ENCODE peak calls at places on chromosomes 5 and 9, in four cellular contexts. One of them, this sample, is unnamed.

GRCh38 chr9:127058645-127059021 is 63.8 kb downstream of the ANGPTL2 start:
- DNase-seq in OCI-LY7: no peak
- DNase-seq in HCT116: no peak
- DNase-seq in neural progenitor cell: no peak
- DNase-seq in this sample: peak; percentile 56

GRCh38 chr9:35652829-35653209 is 2.1 kb upstream of the SIT1 start:
- DNase-seq in OCI-LY7: no peak
- DNase-seq in HCT116: no peak
- DNase-seq in neural progenitor cell: no peak
- DNase-seq in this sample: peak; percentile 57

GRCh38 chr9:127562841-127563523 is 49.1 kb upstream of the STXBP1 start:
- DNase-seq in OCI-LY7: no peak
- DNase-seq in HCT116: no peak
- DNase-seq in neural progenitor cell: no peak
- DNase-seq in this sample: no peak

GRCh38 chr5:108251350-108251749 is 130.5 kb downstream of the FBXL17 start:
- DNase-seq in OCI-LY7: no peak
- DNase-seq in HCT116: no peak
- DNase-seq in neural progenitor cell: no peak
- DNase-seq in this sample: no peak

GRCh38 chr9:127783111-127783621 is 2.7 kb upstream of the CDK9 start:
- DNase-seq in OCI-LY7: peak; percentile 78
- DNase-seq in HCT116: no peak
- DNase-seq in neural progenitor cell: peak; percentile 40
- DNase-seq in this sample: no peak

GRCh38 chr9:14441976-14442651 is 128.2 kb upstream of the NFIB start:
- DNase-seq in OCI-LY7: peak; percentile 25
- DNase-seq in HCT116: peak; percentile 72
- DNase-seq in neural progenitor cell: peak; percentile 58
- DNase-seq in this sample: peak; percentile 30

GRCh38 chr5:12022444-12022843 is 118.2 kb upstream of the CTNND2 start:
- DNase-seq in OCI-LY7: no peak
- DNase-seq in HCT116: no peak
- DNase-seq in neural progenitor cell: no peak
- DNase-seq in this sample: no peak

GRCh38 chr5:90689064-90689463 is 130.5 kb downstream of the ADGRV1 start:
- DNase-seq in OCI-LY7: no peak
- DNase-seq in HCT116: no peak
- DNase-seq in neural progenitor cell: no peak
- DNase-seq in this sample: no peak

GRCh38 chr9:134917431-134918373 is at the start of gene FCN1:
- DNase-seq in OCI-LY7: peak; percentile 78
- DNase-seq in HCT116: no peak
- DNase-seq in neural progenitor cell: no peak
- DNase-seq in this sample: no peak

GRCh38 chr5:169695025-169695625 is 58.0 kb downstream of the DOCK2 start:
- DNase-seq in OCI-LY7: no peak
- DNase-seq in HCT116: no peak
- DNase-seq in neural progenitor cell: no peak
- DNase-seq in this sample: peak; percentile 58

GRCh38 chr5:119445544-119445943 is 6.8 kb upstream of the HSD17B4 start:
- DNase-seq in OCI-LY7: no peak
- DNase-seq in HCT116: no peak
- DNase-seq in neural progenitor cell: no peak
- DNase-seq in this sample: no peak

GRCh38 chr5:5432020-5432707 is 9.7 kb downstream of the ICE1 start:
- DNase-seq in OCI-LY7: no peak
- DNase-seq in HCT116: no peak
- DNase-seq in neural progenitor cell: no peak
- DNase-seq in this sample: peak; percentile 79

GRCh38 chr5:135800656-135801055 is 33.8 kb upstream of the SLC25A48 start:
- DNase-seq in OCI-LY7: no peak
- DNase-seq in HCT116: no peak
- DNase-seq in neural progenitor cell: no peak
- DNase-seq in this sample: no peak

GRCh38 chr5:97224112-97224750 is 41.2 kb upstream of the RIOK2 start:
- DNase-seq in OCI-LY7: no peak
- DNase-seq in HCT116: no peak
- DNase-seq in neural progenitor cell: no peak
- DNase-seq in this sample: peak; percentile 50

GRCh38 chr5:96790851-96791513 is 16.8 kb downstream of the ERAP1 start:
- DNase-seq in OCI-LY7: no peak
- DNase-seq in HCT116: no peak
- DNase-seq in neural progenitor cell: peak; percentile 53
- DNase-seq in this sample: peak; percentile 52

GRCh38 chr9:130548103-130548502 is 31.3 kb upstream of the FUBP3 start:
- DNase-seq in OCI-LY7: no peak
- DNase-seq in HCT116: no peak
- DNase-seq in neural progenitor cell: no peak
- DNase-seq in this sample: no peak
- H3K4me2 ChIP-seq in OCI-LY7: no peak overlapping the region
- H3K4me2 ChIP-seq in HCT116: peak overlapping the region; percentile 43
- H3K4me2 ChIP-seq in neural progenitor cell: no peak overlapping the region
- H3K4me2 ChIP-seq in this sample: no peak overlapping the region

GRCh38 chr5:128091579-128091978 is 8.0 kb downstream of the SLC12A2 start:
- DNase-seq in OCI-LY7: no peak
- DNase-seq in HCT116: no peak
- DNase-seq in neural progenitor cell: no peak
- DNase-seq in this sample: no peak

GRCh38 chr5:128093368-128093767 is 9.8 kb downstream of the SLC12A2 start:
- DNase-seq in OCI-LY7: no peak
- DNase-seq in HCT116: no peak
- DNase-seq in neural progenitor cell: no peak
- DNase-seq in this sample: peak; percentile 25

GRCh38 chr5:128097224-128097623 is 13.7 kb downstream of the SLC12A2 start:
- DNase-seq in OCI-LY7: no peak
- DNase-seq in HCT116: no peak
- DNase-seq in neural progenitor cell: no peak
- DNase-seq in this sample: no peak

GRCh38 chr5:128097781-128098180 is 14.2 kb downstream of the SLC12A2 start:
- DNase-seq in OCI-LY7: peak; percentile 23
- DNase-seq in HCT116: no peak
- DNase-seq in neural progenitor cell: no peak
- DNase-seq in this sample: no peak

DNA sequence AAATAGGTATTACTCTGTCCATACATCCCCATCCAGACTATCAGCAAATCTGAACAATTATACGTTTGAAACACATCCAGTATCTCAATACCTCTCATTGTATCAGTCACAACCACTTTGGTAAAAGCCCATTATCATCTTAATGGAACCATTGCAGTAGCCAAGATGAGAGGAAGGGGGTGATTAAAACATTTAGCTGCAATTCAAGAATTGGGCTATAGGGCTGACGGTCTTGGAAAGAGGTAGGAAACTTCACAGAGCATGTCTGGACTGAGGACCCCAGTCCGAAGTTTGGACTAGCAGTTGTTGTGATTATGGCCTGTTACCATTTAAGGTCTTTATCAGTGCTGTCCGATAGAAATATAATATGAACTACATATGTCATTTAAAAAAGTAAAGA is 8.6 kb downstream of the SLC12A2 start:
- DNase-seq in OCI-LY7: no peak
- DNase-seq in HCT116: no peak
- DNase-seq in neural progenitor cell: no peak
- DNase-seq in this sample: no peak
- H3K79me2 ChIP-seq in OCI-LY7: peaks cover 95% of the 10 kb centered on the region
- H3K79me2 ChIP-seq in HCT116: peaks cover 97% of the 10 kb centered on the region
- H3K79me2 ChIP-seq in neural progenitor cell: peaks cover 23% of the 10 kb centered on the region
- H3K79me2 ChIP-seq in this sample: peaks cover 47% of the 10 kb centered on the region

GRCh38 chr5:139873033-139873794 is 77.6 kb downstream of the PSD2 start:
- DNase-seq in OCI-LY7: no peak
- DNase-seq in HCT116: no peak
- DNase-seq in neural progenitor cell: no peak
- DNase-seq in this sample: no peak
- TF ChIP-seq EZH2phosphoT487 in OCI-LY7: no peak
- TF ChIP-seq EZH2phosphoT487 in HCT116: no peak
- TF ChIP-seq EZH2phosphoT487 in neural progenitor cell: no peak
- TF ChIP-seq EZH2phosphoT487 in this sample: no peak

DNA sequence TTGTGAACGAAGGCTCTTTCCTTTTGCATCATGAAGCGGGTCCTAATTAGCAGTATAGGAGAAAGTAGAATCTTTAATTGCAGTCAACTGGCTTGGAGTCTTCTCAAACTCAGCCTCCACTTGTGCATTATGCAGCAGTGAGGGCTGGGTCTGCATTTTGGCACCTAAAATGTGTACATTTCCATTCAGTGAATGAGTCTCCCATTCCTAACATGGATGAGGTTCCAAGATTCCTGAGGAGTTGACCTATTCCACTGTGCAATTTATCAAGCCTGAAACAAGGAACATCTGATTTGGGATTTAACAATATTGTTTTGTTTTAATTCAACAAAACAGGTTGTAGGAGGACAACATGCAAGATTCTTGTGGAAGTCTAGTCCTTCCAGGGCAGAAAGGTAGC is 171.8 kb upstream of the S1PR3 start:
- DNase-seq in OCI-LY7: no peak
- DNase-seq in HCT116: no peak
- DNase-seq in neural progenitor cell: no peak
- DNase-seq in this sample: no peak
- H3K4me2 ChIP-seq in OCI-LY7: no peak overlapping the region
- H3K4me2 ChIP-seq in HCT116: no peak overlapping the region
- H3K4me2 ChIP-seq in neural progenitor cell: no peak overlapping the region
- H3K4me2 ChIP-seq in this sample: no peak overlapping the region

GRCh38 chr9:107636596-107637405 is 147.2 kb upstream of the KLF4 start:
- DNase-seq in OCI-LY7: no peak
- DNase-seq in HCT116: no peak
- DNase-seq in neural progenitor cell: no peak
- DNase-seq in this sample: peak; percentile 58
- H3K79me2 ChIP-seq in OCI-LY7: no peaks in the 10 kb centered on the region
- H3K79me2 ChIP-seq in HCT116: no peaks in the 10 kb centered on the region
- H3K79me2 ChIP-seq in neural progenitor cell: no peaks in the 10 kb centered on the region
- H3K79me2 ChIP-seq in this sample: no peaks in the 10 kb centered on the region

DNA sequence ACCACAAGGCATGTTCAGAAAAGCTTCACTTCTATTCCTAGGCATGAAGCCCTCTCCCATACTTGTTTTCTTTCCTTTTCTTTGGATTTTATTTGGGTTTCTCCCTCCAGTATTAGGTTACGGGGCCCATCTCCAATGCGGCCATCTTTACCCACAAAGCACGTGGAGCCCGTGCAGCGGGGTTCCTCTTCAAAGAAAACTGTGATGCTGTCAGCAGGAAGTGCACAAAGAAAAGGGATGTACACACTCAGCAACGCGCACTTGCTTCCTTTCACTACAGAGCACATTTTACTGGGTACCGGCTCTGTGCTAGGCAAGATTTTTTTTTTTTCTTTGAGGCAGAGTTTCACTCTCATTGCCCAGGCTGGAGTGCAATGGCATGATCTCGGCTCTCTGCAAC is 106.6 kb downstream of the COL23A1 start:
- DNase-seq in OCI-LY7: peak; percentile 19
- DNase-seq in HCT116: no peak
- DNase-seq in neural progenitor cell: no peak
- DNase-seq in this sample: no peak
- TF ChIP-seq EZH2phosphoT487 in OCI-LY7: no peak
- TF ChIP-seq EZH2phosphoT487 in HCT116: no peak
- TF ChIP-seq EZH2phosphoT487 in neural progenitor cell: no peak
- TF ChIP-seq EZH2phosphoT487 in this sample: no peak

DNA sequence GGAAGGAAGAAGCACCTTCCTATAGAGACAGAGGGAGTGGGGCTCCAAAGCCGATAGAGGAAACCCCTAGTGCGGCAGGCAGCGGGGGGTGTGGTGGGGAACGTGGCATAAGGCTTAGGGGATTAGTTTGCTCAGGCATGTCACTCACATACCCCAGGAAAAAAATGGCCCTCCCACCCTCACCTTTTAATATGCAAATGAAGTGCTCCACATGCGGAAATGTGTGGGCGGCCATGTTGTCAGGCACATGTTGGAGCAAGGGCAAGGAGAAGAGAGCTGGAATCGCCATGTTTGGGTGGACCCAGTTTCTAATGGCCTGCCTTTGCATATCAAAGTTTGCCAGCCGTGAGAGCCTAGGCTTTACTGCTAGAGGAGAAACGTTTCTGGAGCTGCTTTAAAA is 758.8 kb downstream of the NR2F1-AS1 start:
- DNase-seq in OCI-LY7: no peak
- DNase-seq in HCT116: no peak
- DNase-seq in neural progenitor cell: no peak
- DNase-seq in this sample: no peak
- H3K4me2 ChIP-seq in OCI-LY7: no peak overlapping the region
- H3K4me2 ChIP-seq in HCT116: no peak overlapping the region
- H3K4me2 ChIP-seq in neural progenitor cell: no peak overlapping the region
- H3K4me2 ChIP-seq in this sample: no peak overlapping the region

DNA sequence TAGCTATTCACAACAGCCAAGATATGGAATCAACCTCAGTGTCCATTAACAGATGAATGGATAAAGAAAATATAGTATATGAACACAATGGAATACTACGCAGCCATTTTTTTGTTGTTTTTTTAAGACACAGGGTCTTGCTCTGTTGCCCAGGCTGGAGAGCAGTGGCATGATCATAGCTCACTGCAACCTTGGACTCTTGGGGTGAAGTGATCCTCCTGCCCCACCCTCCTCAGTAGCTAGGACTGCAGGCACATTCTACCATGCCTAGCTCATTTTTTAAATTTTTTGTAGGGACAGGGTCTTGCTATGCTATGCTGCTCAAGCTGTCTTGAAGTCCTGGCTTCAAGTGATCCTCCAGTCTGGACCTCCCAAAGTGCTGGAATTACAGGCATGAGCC is 38.5 kb downstream of the CERT1 start:
- DNase-seq in OCI-LY7: no peak
- DNase-seq in HCT116: no peak
- DNase-seq in neural progenitor cell: no peak
- DNase-seq in this sample: no peak
- H3K79me2 ChIP-seq in OCI-LY7: peaks cover 47% of the 10 kb centered on the region
- H3K79me2 ChIP-seq in HCT116: peaks cover 15% of the 10 kb centered on the region
- H3K79me2 ChIP-seq in neural progenitor cell: peaks cover 83% of the 10 kb centered on the region
- H3K79me2 ChIP-seq in this sample: peaks cover 97% of the 10 kb centered on the region

This sample was measured in GM23248.